ENCODE peak calls at places on chromosomes 4 and X, in eight cellular contexts. J, B, H, A, Q, U, W and X are unnamed samples.

GRCh38 chrX:15718283-15718970 is 19.6 kb upstream of the CA5B start:
- DNase-seq in J (peak), B (no peak), H (no peak), A (no peak), Q (no peak), U (no peak), W (no peak), X (no peak)

GRCh38 chrX:108309144-108309543 is 129.1 kb downstream of the COL4A6 start:
- DNase-seq in J (peak), B (no peak), H (no peak), A (no peak), Q (no peak), U (no peak), W (no peak), X (no peak)

GRCh38 chr4:124711469-124712416 is 789 bp downstream of the ANKRD50 start:
- DNase-seq in J (peak), B (no peak), H (peak), A (peak), Q (peak), U (no peak), W (no peak), X (peak)

GRCh38 chr4:28373601-28374000 is 1513.0 kb downstream of the STIM2 start:
- DNase-seq in J (no peak), B (no peak), H (no peak), A (no peak), Q (no peak), U (no peak), W (no peak), X (no peak)

GRCh38 chrX:129738466-129739308 is at the start of gene XPNPEP2:
- DNase-seq in J (no peak), B (no peak), H (no peak), A (no peak), Q (peak), U (peak), W (peak), X (no peak)

GRCh38 chr4:94446386-94446785 is 5.4 kb upstream of the PDLIM5 start:
- DNase-seq in J (no peak), B (no peak), H (no peak), A (no peak), Q (no peak), U (no peak), W (no peak), X (no peak)

GRCh38 chrX:15564981-15565579 is 35.7 kb downstream of the ACE2 start:
- DNase-seq in J (peak), B (peak), H (peak), A (peak), Q (peak), U (no peak), W (peak), X (peak)

GRCh38 chr4:121070696-121071639 is 1.4 kb downstream of the NDNF start:
- DNase-seq in J (no peak), B (no peak), H (no peak), A (no peak), Q (no peak), U (peak), W (peak), X (peak)

GRCh38 chr4:36281384-36282106 is at the start of gene DTHD1:
- DNase-seq in J (no peak), B (no peak), H (no peak), A (no peak), Q (no peak), U (no peak), W (no peak), X (no peak)

DNA sequence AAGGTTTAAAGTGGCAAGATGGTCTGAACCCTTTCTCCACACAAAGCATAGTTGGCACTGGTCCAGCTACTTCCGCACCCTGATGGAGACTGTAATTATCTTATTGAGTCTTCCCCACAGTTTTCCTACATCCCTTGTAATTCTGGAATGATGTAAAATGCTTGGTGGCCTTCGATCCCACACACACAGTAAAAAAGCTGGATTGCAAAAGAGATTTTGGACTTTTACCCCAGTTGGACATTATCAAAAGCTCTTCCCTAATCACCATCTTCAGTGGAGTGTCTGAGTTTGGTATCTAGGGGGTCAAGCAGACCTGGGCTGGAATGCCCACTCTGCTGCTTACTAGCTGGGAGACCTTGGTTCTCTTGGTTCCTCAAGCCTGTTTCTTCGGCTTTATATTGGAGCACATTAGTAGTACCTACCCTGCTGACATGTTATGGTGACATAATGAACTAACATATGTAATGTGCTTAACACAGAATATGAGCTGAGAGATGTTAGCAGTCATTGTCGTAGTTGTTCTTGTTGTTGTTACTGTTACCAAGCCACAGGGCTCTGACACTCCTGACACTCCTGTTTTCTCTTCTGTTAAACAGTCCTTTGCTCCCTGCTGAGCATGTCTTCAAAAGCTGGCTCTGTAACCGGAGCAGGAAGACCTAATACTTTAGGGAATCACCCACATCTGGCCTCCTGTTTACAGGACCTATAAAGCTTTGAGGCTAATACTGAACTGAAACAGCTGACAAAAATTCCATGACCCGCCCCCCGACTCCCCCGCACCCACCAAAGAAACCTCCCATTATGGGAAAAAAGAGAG is 4.8 kb downstream of the SRPX2 start:
- DNase-seq in J (peak), B (no peak), H (no peak), A (no peak), Q (peak), U (no peak), W (peak), X (no peak)
- TF ChIP-seq POLR2A in J (peak), B (no peak), H (no peak), A (no peak), Q (no peak), U (no peak), W (no peak), X (no peak)

GRCh38 chrX:153925739-153926593 is at the start of gene ARHGAP4:
- DNase-seq in J (no peak), B (no peak), H (no peak), A (peak), Q (no peak), U (peak), W (no peak), X (no peak)
- TF ChIP-seq POLR2A in J (peak), B (peak), H (peak), A (peak), Q (no peak), U (no peak), W (no peak), X (no peak)

DNA sequence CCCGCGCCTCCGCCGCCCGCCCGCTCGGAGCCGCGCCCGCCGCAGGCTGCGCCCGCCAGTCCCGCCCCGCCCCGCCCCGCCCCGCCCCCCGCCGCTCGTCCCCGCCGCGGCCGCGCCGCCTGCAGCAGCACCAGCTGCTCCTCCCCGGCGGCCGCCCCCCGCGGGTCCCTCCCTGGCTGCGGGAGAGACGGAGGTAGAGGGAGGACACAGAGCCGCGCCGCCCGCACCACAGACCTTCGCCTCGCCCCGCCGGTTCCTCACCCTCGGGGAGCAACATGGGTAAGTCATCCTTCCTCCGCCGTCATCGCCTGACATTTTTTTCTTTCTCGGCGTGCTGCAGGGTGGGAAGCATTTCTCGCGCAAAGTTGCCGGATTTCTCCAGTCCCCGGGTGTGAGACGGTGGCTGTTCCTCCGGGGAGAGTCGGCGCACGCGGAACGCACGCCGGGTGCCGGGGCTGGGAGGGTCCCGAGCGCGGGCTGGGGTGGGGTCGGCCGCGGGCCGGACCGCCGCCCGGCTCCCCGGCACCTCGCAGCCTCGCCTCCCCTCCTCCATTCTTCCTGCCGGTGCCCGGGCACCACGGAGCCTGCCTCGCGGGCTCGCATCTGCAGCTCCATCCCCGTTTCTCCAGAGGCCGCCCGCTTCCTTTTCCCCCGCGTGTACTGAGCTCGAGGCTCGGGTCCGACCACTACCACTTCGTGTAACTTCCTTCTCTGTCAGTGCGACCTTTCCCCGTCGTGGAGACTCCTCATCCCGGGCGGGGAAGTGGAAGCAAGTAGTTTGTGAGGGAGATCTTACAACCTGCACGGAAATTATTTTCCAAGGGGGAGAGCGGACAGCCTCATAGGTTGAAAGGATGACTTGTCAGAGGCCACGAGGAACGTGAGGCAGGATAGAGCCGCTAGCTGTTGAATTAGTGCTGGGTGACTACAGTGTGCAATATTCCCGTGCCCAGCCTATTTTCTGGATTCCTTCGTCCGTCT is at the start of gene RAP1GDS1:
- DNase-seq in J (peak), B (no peak), H (no peak), A (peak), Q (peak), U (peak), W (no peak), X (peak)
- TF ChIP-seq POLR2A in J (no peak), B (no peak), H (peak), A (peak), Q (no peak), U (no peak), W (no peak), X (peak)

DNA sequence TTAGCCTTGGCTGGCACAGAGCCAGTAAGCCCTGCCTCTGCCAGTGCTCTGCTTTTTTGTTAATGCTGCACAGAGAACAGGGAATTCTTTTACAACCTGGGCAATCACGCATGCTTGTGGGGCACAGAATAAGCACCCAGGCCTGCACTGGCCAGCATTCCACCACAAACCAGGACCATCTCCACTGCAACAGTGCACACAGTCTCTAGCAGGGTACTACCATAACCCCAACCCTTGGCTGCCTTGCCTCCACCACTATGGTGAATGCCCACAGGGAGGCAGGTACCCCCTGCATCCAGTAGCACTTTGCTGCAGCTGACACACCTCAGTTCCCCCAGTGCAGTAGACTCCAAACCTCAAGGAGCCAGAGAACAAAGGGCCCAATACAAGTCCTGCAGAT is 19.2 kb upstream of the FAAH2 start:
- DNase-seq in J (no peak), B (no peak), H (no peak), A (no peak), Q (no peak), U (no peak), W (no peak), X (no peak)
- TF ChIP-seq POLR2A in J (no peak), B (no peak), H (no peak), A (no peak), Q (no peak), U (no peak), W (no peak), X (no peak)

GRCh38 chrX:24479924-24480722 is 15.0 kb downstream of the PDK3 start:
- DNase-seq in J (no peak), B (peak), H (no peak), A (no peak), Q (no peak), U (no peak), W (no peak), X (no peak)
- TF ChIP-seq POLR2A in J (no peak), B (peak), H (no peak), A (no peak), Q (no peak), U (no peak), W (no peak), X (no peak)